ENCODE peak calls at places on chromosomes 3 and 15, in ten cellular contexts. Y, V, O, F, T, J, L, G, I and K are unnamed samples.

GRCh38 chr3:130378677-130379191 is 33.3 kb downstream of the COL6A5 start:
- DNase-seq in Y (no peak), V (no peak), O (no peak), F (no peak), T (no peak), J (peak), L (no peak), G (no peak), I (no peak), K (no peak)

GRCh38 chr3:61560452-61561373 is 658 bp upstream of the PTPRG start:
- DNase-seq in Y (peak), V (peak), O (peak), F (peak), T (peak), J (peak), L (peak), G (peak), I (peak), K (peak)

GRCh38 chr15:80418892-80419537 is 14.8 kb downstream of the ARNT2 start:
- DNase-seq in Y (no peak), V (peak), O (no peak), F (peak), T (peak), J (peak), L (no peak), G (peak), I (peak), K (peak)

GRCh38 chr3:187464682-187465081 is 96.5 kb downstream of the RTP4 start:
- DNase-seq in Y (no peak), V (no peak), O (no peak), F (no peak), T (no peak), J (no peak), L (no peak), G (no peak), I (no peak), K (no peak)

GRCh38 chr3:112378989-112379692 is 46.2 kb downstream of the CD200 start:
- DNase-seq in Y (no peak), V (no peak), O (no peak), F (no peak), T (peak), J (peak), L (no peak), G (no peak), I (peak), K (no peak)

GRCh38 chr3:184727357-184728060 is 15.6 kb upstream of the MAGEF1 start:
- DNase-seq in Y (peak), V (peak), O (peak), F (peak), T (peak), J (peak), L (peak), G (peak), I (peak), K (no peak)

GRCh38 chr3:15924914-15925313 is 127.1 kb upstream of the ANKRD28 start:
- DNase-seq in Y (no peak), V (no peak), O (no peak), F (no peak), T (no peak), J (no peak), L (no peak), G (no peak), I (no peak), K (no peak)

GRCh38 chr3:153679711-153680110 is 441.5 kb upstream of the ARHGEF26 start:
- DNase-seq in Y (no peak), V (no peak), O (no peak), F (peak), T (no peak), J (no peak), L (no peak), G (no peak), I (no peak), K (no peak)

GRCh38 chr3:76610150-76610549 is 429.7 kb upstream of the ROBO2 start:
- DNase-seq in Y (no peak), V (no peak), O (no peak), F (no peak), T (no peak), J (no peak), L (no peak), G (no peak), I (no peak), K (no peak)

GRCh38 chr3:149271669-149272068 is 50.0 kb upstream of the CP start:
- DNase-seq in Y (no peak), V (no peak), O (no peak), F (no peak), T (no peak), J (no peak), L (no peak), G (no peak), I (no peak), K (no peak)

GRCh38 chr3:38986901-38987300 is 64.8 kb downstream of the SCN11A start:
- DNase-seq in Y (no peak), V (no peak), O (no peak), F (no peak), T (no peak), J (no peak), L (no peak), G (no peak), I (peak), K (no peak)

GRCh38 chr3:72232777-72233176 is 447.8 kb upstream of the PROK2 start:
- DNase-seq in Y (no peak), V (no peak), O (no peak), F (peak), T (no peak), J (no peak), L (no peak), G (no peak), I (no peak), K (no peak)

GRCh38 chr3:8279476-8279875 is 222.1 kb upstream of the LMCD1 start:
- DNase-seq in Y (no peak), V (no peak), O (no peak), F (no peak), T (no peak), J (no peak), L (no peak), G (no peak), I (no peak), K (no peak)

GRCh38 chr3:170397579-170398177 is 21.0 kb upstream of the CLDN11 start:
- DNase-seq in Y (no peak), V (no peak), O (no peak), F (no peak), T (no peak), J (no peak), L (no peak), G (peak), I (no peak), K (no peak)

GRCh38 chr15:41796457-41796856 is 22.2 kb downstream of the MAPKBP1 start:
- DNase-seq in Y (no peak), V (no peak), O (no peak), F (no peak), T (peak), J (peak), L (no peak), G (no peak), I (peak), K (peak)

GRCh38 chr3:187743195-187744141 is 1.8 kb downstream of the BCL6 start:
- DNase-seq in Y (peak), V (no peak), O (no peak), F (peak), T (peak), J (peak), L (peak), G (peak), I (peak), K (no peak)

GRCh38 chr3:198043149-198043548 is 83.1 kb downstream of the LMLN start:
- DNase-seq in Y (no peak), V (no peak), O (no peak), F (no peak), T (no peak), J (no peak), L (no peak), G (no peak), I (no peak), K (no peak)

GRCh38 chr3:172513488-172513887 is 9.7 kb downstream of the TNFSF10 start:
- DNase-seq in Y (no peak), V (no peak), O (no peak), F (no peak), T (no peak), J (peak), L (no peak), G (no peak), I (no peak), K (no peak)

GRCh38 chr3:194098036-194098871 is 37.7 kb upstream of the HES1 start:
- DNase-seq in Y (no peak), V (no peak), O (no peak), F (no peak), T (no peak), J (no peak), L (no peak), G (no peak), I (no peak), K (no peak)

GRCh38 chr15:47732243-47732642 is 14.9 kb downstream of the SEMA6D start:
- DNase-seq in Y (no peak), V (no peak), O (no peak), F (no peak), T (no peak), J (no peak), L (no peak), G (no peak), I (no peak), K (no peak)

GRCh38 chr3:47096955-47097354 is 67.0 kb downstream of the SETD2 start:
- DNase-seq in Y (no peak), V (no peak), O (no peak), F (no peak), T (no peak), J (peak), L (no peak), G (peak), I (peak), K (no peak)

GRCh38 chr3:158091526-158091925 is 14.7 kb downstream of the SHOX2 start:
- DNase-seq in Y (no peak), V (no peak), O (no peak), F (no peak), T (no peak), J (peak), L (no peak), G (peak), I (peak), K (no peak)

GRCh38 chr3:184234224-184234623 is 4.8 kb downstream of the VWA5B2 start:
- DNase-seq in Y (no peak), V (no peak), O (peak), F (peak), T (peak), J (peak), L (no peak), G (peak), I (peak), K (peak)

GRCh38 chr3:28840976-28841376 is 439.9 kb upstream of the RBMS3 start:
- DNase-seq in Y (no peak), V (no peak), O (no peak), F (no peak), T (no peak), J (no peak), L (no peak), G (no peak), I (no peak), K (no peak)

GRCh38 chr3:154642066-154642619 is 212.2 kb upstream of the GPR149 start:
- DNase-seq in Y (no peak), V (no peak), O (no peak), F (no peak), T (no peak), J (no peak), L (no peak), G (no peak), I (no peak), K (no peak)

GRCh38 chr15:43242616-43243015 is 21.8 kb upstream of the EPB42 start:
- DNase-seq in Y (no peak), V (no peak), O (no peak), F (no peak), T (no peak), J (no peak), L (no peak), G (no peak), I (no peak), K (no peak)

GRCh38 chr3:45826908-45827307 is 15.0 kb downstream of the LZTFL1 start:
- DNase-seq in Y (no peak), V (no peak), O (no peak), F (no peak), T (no peak), J (no peak), L (no peak), G (no peak), I (no peak), K (no peak)

GRCh38 chr15:90101130-90101968 is 919 bp downstream of the IDH2 start:
- DNase-seq in Y (peak), V (peak), O (peak), F (peak), T (no peak), J (peak), L (no peak), G (no peak), I (peak), K (no peak)

GRCh38 chr3:11095932-11096265 is 58.4 kb upstream of the HRH1 start:
- DNase-seq in Y (no peak), V (no peak), O (no peak), F (no peak), T (no peak), J (peak), L (no peak), G (peak), I (no peak), K (no peak)

GRCh38 chr3:196323723-196324122 is 5.7 kb upstream of the DYNLT2B start:
- DNase-seq in Y (no peak), V (no peak), O (no peak), F (no peak), T (no peak), J (peak), L (no peak), G (no peak), I (peak), K (no peak)

GRCh38 chr15:38724827-38725226 is 160.2 kb upstream of the RASGRP1 start:
- DNase-seq in Y (no peak), V (no peak), O (no peak), F (no peak), T (no peak), J (peak), L (no peak), G (no peak), I (no peak), K (no peak)
- TF ChIP-seq CTCF in Y (no peak), V (no peak), O (no peak), F (peak), T (no peak), J (peak), L (peak), G (no peak), I (no peak), K (no peak)

DNA sequence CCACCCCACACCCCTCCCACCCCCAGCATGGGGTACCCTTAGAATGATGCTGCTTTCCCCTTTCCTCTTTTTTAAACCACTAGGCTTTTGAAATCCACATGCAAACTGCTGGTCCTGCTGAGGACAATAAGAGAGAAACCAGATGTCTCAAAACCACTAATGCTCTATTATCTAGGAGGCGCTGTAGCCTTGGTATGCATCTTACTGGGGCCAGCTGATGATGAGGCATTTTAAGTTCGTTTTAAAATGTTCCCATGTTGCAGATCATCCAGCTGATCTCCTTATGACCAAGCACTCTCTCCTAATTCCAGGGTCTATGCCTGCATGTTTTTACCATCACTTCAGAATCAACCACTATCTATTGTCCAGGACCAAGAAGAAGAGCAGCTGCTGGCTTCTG is 1.3 kb downstream of the NME9 start:
- DNase-seq in Y (no peak), V (no peak), O (no peak), F (peak), T (no peak), J (peak), L (no peak), G (peak), I (peak), K (no peak)
- TF ChIP-seq CTCF in Y (no peak), V (no peak), O (no peak), F (peak), T (no peak), J (peak), L (no peak), G (peak), I (peak), K (peak)

GRCh38 chr3:58508437-58508836 is 16.5 kb downstream of the KCTD6 start:
- DNase-seq in Y (no peak), V (no peak), O (no peak), F (no peak), T (no peak), J (no peak), L (no peak), G (no peak), I (no peak), K (no peak)
- TF ChIP-seq CTCF in Y (no peak), V (no peak), O (no peak), F (no peak), T (no peak), J (no peak), L (no peak), G (no peak), I (no peak), K (no peak)

GRCh38 chr3:169117264-169117663 is 546.2 kb downstream of the MECOM start:
- DNase-seq in Y (no peak), V (no peak), O (no peak), F (no peak), T (no peak), J (no peak), L (no peak), G (no peak), I (no peak), K (no peak)
- TF ChIP-seq CTCF in Y (no peak), V (no peak), O (no peak), F (no peak), T (no peak), J (no peak), L (no peak), G (no peak), I (no peak), K (no peak)

GRCh38 chr3:31552103-31552502 is 19.4 kb downstream of the STT3B start:
- DNase-seq in Y (no peak), V (no peak), O (no peak), F (no peak), T (no peak), J (no peak), L (no peak), G (no peak), I (no peak), K (no peak)

GRCh38 chr3:31553258-31553657 is 20.5 kb downstream of the STT3B start:
- DNase-seq in Y (no peak), V (no peak), O (no peak), F (no peak), T (no peak), J (no peak), L (no peak), G (no peak), I (no peak), K (no peak)

GRCh38 chr3:31546725-31547124 is 14.0 kb downstream of the STT3B start:
- DNase-seq in Y (no peak), V (no peak), O (no peak), F (no peak), T (no peak), J (no peak), L (no peak), G (no peak), I (no peak), K (no peak)

GRCh38 chr3:31546152-31546551 is 13.4 kb downstream of the STT3B start:
- DNase-seq in Y (no peak), V (no peak), O (no peak), F (no peak), T (no peak), J (peak), L (no peak), G (no peak), I (peak), K (no peak)

DNA sequence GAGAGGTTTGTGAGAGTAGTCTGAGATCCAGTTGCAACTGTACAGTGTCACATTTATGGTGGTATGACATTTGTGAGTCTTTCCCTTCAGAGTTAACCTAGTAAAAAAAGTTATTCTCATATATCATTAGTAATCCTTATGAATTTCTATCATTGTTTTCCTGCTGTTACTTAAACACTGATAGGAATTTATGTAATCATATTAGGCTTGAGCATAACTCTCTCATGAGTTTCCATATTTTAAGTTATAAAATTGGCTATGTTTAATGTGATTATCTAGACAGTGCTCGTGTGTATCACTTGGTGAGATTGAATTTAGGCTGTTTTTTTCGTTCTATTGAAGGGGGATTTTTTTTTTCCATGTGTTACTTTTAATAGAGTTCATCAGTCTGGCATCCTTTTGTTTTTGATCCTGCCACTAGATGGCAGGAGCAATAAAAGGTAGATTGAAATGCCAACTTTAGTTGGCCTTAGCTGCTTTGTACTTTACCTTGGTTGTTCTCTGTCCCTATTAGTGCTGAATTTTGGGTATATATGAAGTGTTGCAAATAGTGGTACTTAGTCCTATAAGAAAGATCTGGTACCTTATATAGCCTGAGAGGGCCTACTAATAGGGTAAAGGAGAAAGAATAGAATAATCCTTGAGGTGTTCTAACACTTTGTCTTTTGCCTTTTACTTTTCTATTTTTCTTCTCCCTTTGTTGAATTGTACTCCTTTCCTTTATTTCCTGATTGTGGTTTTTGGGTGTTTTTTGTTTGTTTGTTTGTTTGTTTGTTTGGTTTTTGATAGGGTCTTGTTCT is 17.9 kb downstream of the STT3B start:
- DNase-seq in Y (no peak), V (no peak), O (no peak), F (peak), T (peak), J (peak), L (no peak), G (peak), I (peak), K (no peak)
- TF ChIP-seq CTCF in Y (no peak), V (peak), O (no peak), F (peak), T (peak), J (peak), L (peak), G (peak), I (peak), K (peak)

GRCh38 chr3:107594870-107595269 is 72.1 kb downstream of the BBX start:
- DNase-seq in Y (no peak), V (no peak), O (no peak), F (no peak), T (no peak), J (no peak), L (no peak), G (no peak), I (no peak), K (no peak)
- TF ChIP-seq CTCF in Y (no peak), V (no peak), O (no peak), F (no peak), T (no peak), J (no peak), L (no peak), G (no peak), I (no peak), K (no peak)